ENCODE peak calls at places on chromosomes 12 and 14, in ten cellular contexts. One of them, this sample, is unnamed.

GRCh38 chr14:51094282-51094821 is 553 bp downstream of the TRIM9 start:
- DNase-seq in coronary artery: no peak
- DNase-seq in T47D: no peak
- DNase-seq in T-helper 1 cell: peak; percentile 12
- DNase-seq in upper lobe of right lung: peak; percentile 62
- DNase-seq in stimulated activated CD8-positive, alpha-beta memory T cell treated with anti-CD3 and anti-CD28 coated beads, Interleukin-2, amount 100 ng/mL, for 1 hour: no peak
- DNase-seq in brain microvascular endothelial cell: no peak
- DNase-seq in effector memory CD4-positive, alpha-beta T cell: no peak
- DNase-seq in mucosa of descending colon: peak; percentile 9
- DNase-seq in anterior cingulate cortex: peak; percentile 61
- DNase-seq in this sample: peak; percentile 28

GRCh38 chr12:71456316-71456715 is 16.7 kb downstream of the LGR5 start:
- DNase-seq in coronary artery: no peak
- DNase-seq in T47D: no peak
- DNase-seq in T-helper 1 cell: no peak
- DNase-seq in upper lobe of right lung: no peak
- DNase-seq in stimulated activated CD8-positive, alpha-beta memory T cell treated with anti-CD3 and anti-CD28 coated beads, Interleukin-2, amount 100 ng/mL, for 1 hour: no peak
- DNase-seq in brain microvascular endothelial cell: no peak
- DNase-seq in effector memory CD4-positive, alpha-beta T cell: no peak
- DNase-seq in mucosa of descending colon: no peak
- DNase-seq in anterior cingulate cortex: peak; percentile 42
- DNase-seq in this sample: no peak

GRCh38 chr14:92516966-92517350 is 3.4 kb downstream of the RIN3 start:
- DNase-seq in coronary artery: no peak
- DNase-seq in T47D: no peak
- DNase-seq in T-helper 1 cell: no peak
- DNase-seq in upper lobe of right lung: peak; percentile 20
- DNase-seq in stimulated activated CD8-positive, alpha-beta memory T cell treated with anti-CD3 and anti-CD28 coated beads, Interleukin-2, amount 100 ng/mL, for 1 hour: peak; percentile 39
- DNase-seq in brain microvascular endothelial cell: no peak
- DNase-seq in effector memory CD4-positive, alpha-beta T cell: no peak
- DNase-seq in mucosa of descending colon: no peak
- DNase-seq in anterior cingulate cortex: no peak
- DNase-seq in this sample: no peak

GRCh38 chr12:80195143-80195726 is 95.9 kb downstream of the OTOGL start:
- DNase-seq in coronary artery: no peak
- DNase-seq in T47D: peak; percentile 79
- DNase-seq in T-helper 1 cell: no peak
- DNase-seq in upper lobe of right lung: no peak
- DNase-seq in stimulated activated CD8-positive, alpha-beta memory T cell treated with anti-CD3 and anti-CD28 coated beads, Interleukin-2, amount 100 ng/mL, for 1 hour: no peak
- DNase-seq in brain microvascular endothelial cell: peak; percentile 69
- DNase-seq in effector memory CD4-positive, alpha-beta T cell: no peak
- DNase-seq in mucosa of descending colon: peak; percentile 24
- DNase-seq in anterior cingulate cortex: no peak
- DNase-seq in this sample: no peak

GRCh38 chr12:52604859-52605258 is 3.6 kb upstream of the KRT72 start:
- DNase-seq in coronary artery: peak; percentile 22
- DNase-seq in T47D: no peak
- DNase-seq in T-helper 1 cell: no peak
- DNase-seq in upper lobe of right lung: no peak
- DNase-seq in stimulated activated CD8-positive, alpha-beta memory T cell treated with anti-CD3 and anti-CD28 coated beads, Interleukin-2, amount 100 ng/mL, for 1 hour: no peak
- DNase-seq in brain microvascular endothelial cell: no peak
- DNase-seq in effector memory CD4-positive, alpha-beta T cell: no peak
- DNase-seq in mucosa of descending colon: no peak
- DNase-seq in anterior cingulate cortex: no peak
- DNase-seq in this sample: no peak

GRCh38 chr14:68522510-68523325 is 270.1 kb downstream of the ZFP36L1 start:
- DNase-seq in coronary artery: peak; percentile 70
- DNase-seq in T47D: no peak
- DNase-seq in T-helper 1 cell: no peak
- DNase-seq in upper lobe of right lung: no peak
- DNase-seq in stimulated activated CD8-positive, alpha-beta memory T cell treated with anti-CD3 and anti-CD28 coated beads, Interleukin-2, amount 100 ng/mL, for 1 hour: no peak
- DNase-seq in brain microvascular endothelial cell: peak; percentile 26
- DNase-seq in effector memory CD4-positive, alpha-beta T cell: no peak
- DNase-seq in mucosa of descending colon: no peak
- DNase-seq in anterior cingulate cortex: no peak
- DNase-seq in this sample: no peak

GRCh38 chr12:24795699-24796385 is 153.1 kb downstream of the BCAT1 start:
- DNase-seq in coronary artery: no peak
- DNase-seq in T47D: no peak
- DNase-seq in T-helper 1 cell: no peak
- DNase-seq in upper lobe of right lung: no peak
- DNase-seq in stimulated activated CD8-positive, alpha-beta memory T cell treated with anti-CD3 and anti-CD28 coated beads, Interleukin-2, amount 100 ng/mL, for 1 hour: no peak
- DNase-seq in brain microvascular endothelial cell: no peak
- DNase-seq in effector memory CD4-positive, alpha-beta T cell: no peak
- DNase-seq in mucosa of descending colon: no peak
- DNase-seq in anterior cingulate cortex: no peak
- DNase-seq in this sample: no peak

GRCh38 chr12:131052063-131052781 is 98.5 kb downstream of the ADGRD1 start:
- DNase-seq in coronary artery: no peak
- DNase-seq in T47D: no peak
- DNase-seq in T-helper 1 cell: no peak
- DNase-seq in upper lobe of right lung: no peak
- DNase-seq in stimulated activated CD8-positive, alpha-beta memory T cell treated with anti-CD3 and anti-CD28 coated beads, Interleukin-2, amount 100 ng/mL, for 1 hour: no peak
- DNase-seq in brain microvascular endothelial cell: no peak
- DNase-seq in effector memory CD4-positive, alpha-beta T cell: no peak
- DNase-seq in mucosa of descending colon: no peak
- DNase-seq in anterior cingulate cortex: no peak
- DNase-seq in this sample: no peak

GRCh38 chr14:50067723-50068495 is 48.5 kb downstream of the VCPKMT start:
- DNase-seq in coronary artery: no peak
- DNase-seq in T47D: peak; percentile 26
- DNase-seq in T-helper 1 cell: no peak
- DNase-seq in upper lobe of right lung: no peak
- DNase-seq in stimulated activated CD8-positive, alpha-beta memory T cell treated with anti-CD3 and anti-CD28 coated beads, Interleukin-2, amount 100 ng/mL, for 1 hour: no peak
- DNase-seq in brain microvascular endothelial cell: peak; percentile 82
- DNase-seq in effector memory CD4-positive, alpha-beta T cell: no peak
- DNase-seq in mucosa of descending colon: peak; percentile 50
- DNase-seq in anterior cingulate cortex: no peak
- DNase-seq in this sample: no peak

GRCh38 chr14:79568566-79568965 is 642.7 kb downstream of the DIO2 start:
- DNase-seq in coronary artery: no peak
- DNase-seq in T47D: no peak
- DNase-seq in T-helper 1 cell: no peak
- DNase-seq in upper lobe of right lung: no peak
- DNase-seq in stimulated activated CD8-positive, alpha-beta memory T cell treated with anti-CD3 and anti-CD28 coated beads, Interleukin-2, amount 100 ng/mL, for 1 hour: no peak
- DNase-seq in brain microvascular endothelial cell: no peak
- DNase-seq in effector memory CD4-positive, alpha-beta T cell: no peak
- DNase-seq in mucosa of descending colon: no peak
- DNase-seq in anterior cingulate cortex: no peak
- DNase-seq in this sample: no peak

GRCh38 chr12:27424631-27425230 is 21.8 kb upstream of the SMCO2 start:
- DNase-seq in coronary artery: no peak
- DNase-seq in T47D: peak; percentile 75
- DNase-seq in T-helper 1 cell: no peak
- DNase-seq in upper lobe of right lung: no peak
- DNase-seq in stimulated activated CD8-positive, alpha-beta memory T cell treated with anti-CD3 and anti-CD28 coated beads, Interleukin-2, amount 100 ng/mL, for 1 hour: no peak
- DNase-seq in brain microvascular endothelial cell: peak; percentile 47
- DNase-seq in effector memory CD4-positive, alpha-beta T cell: no peak
- DNase-seq in mucosa of descending colon: peak; percentile 21
- DNase-seq in anterior cingulate cortex: peak; percentile 1
- DNase-seq in this sample: no peak

GRCh38 chr12:130831246-130831645 is 7.8 kb downstream of the STX2 start:
- DNase-seq in coronary artery: no peak
- DNase-seq in T47D: no peak
- DNase-seq in T-helper 1 cell: no peak
- DNase-seq in upper lobe of right lung: no peak
- DNase-seq in stimulated activated CD8-positive, alpha-beta memory T cell treated with anti-CD3 and anti-CD28 coated beads, Interleukin-2, amount 100 ng/mL, for 1 hour: no peak
- DNase-seq in brain microvascular endothelial cell: no peak
- DNase-seq in effector memory CD4-positive, alpha-beta T cell: no peak
- DNase-seq in mucosa of descending colon: no peak
- DNase-seq in anterior cingulate cortex: no peak
- DNase-seq in this sample: no peak

GRCh38 chr14:98345186-98345585 is 926.8 kb downstream of the BCL11B start:
- DNase-seq in coronary artery: no peak
- DNase-seq in T47D: no peak
- DNase-seq in T-helper 1 cell: no peak
- DNase-seq in upper lobe of right lung: no peak
- DNase-seq in stimulated activated CD8-positive, alpha-beta memory T cell treated with anti-CD3 and anti-CD28 coated beads, Interleukin-2, amount 100 ng/mL, for 1 hour: no peak
- DNase-seq in brain microvascular endothelial cell: no peak
- DNase-seq in effector memory CD4-positive, alpha-beta T cell: no peak
- DNase-seq in mucosa of descending colon: no peak
- DNase-seq in anterior cingulate cortex: no peak
- DNase-seq in this sample: no peak

GRCh38 chr14:64891839-64892375 is 12.2 kb upstream of the SPTB start:
- DNase-seq in coronary artery: no peak
- DNase-seq in T47D: peak; percentile 85
- DNase-seq in T-helper 1 cell: peak; percentile 15
- DNase-seq in upper lobe of right lung: no peak
- DNase-seq in stimulated activated CD8-positive, alpha-beta memory T cell treated with anti-CD3 and anti-CD28 coated beads, Interleukin-2, amount 100 ng/mL, for 1 hour: no peak
- DNase-seq in brain microvascular endothelial cell: peak; percentile 68
- DNase-seq in effector memory CD4-positive, alpha-beta T cell: no peak
- DNase-seq in mucosa of descending colon: peak; percentile 67
- DNase-seq in anterior cingulate cortex: peak; percentile 24
- DNase-seq in this sample: no peak

GRCh38 chr14:96554315-96554910 is 52.2 kb downstream of the PAPOLA start:
- DNase-seq in coronary artery: no peak
- DNase-seq in T47D: no peak
- DNase-seq in T-helper 1 cell: no peak
- DNase-seq in upper lobe of right lung: no peak
- DNase-seq in stimulated activated CD8-positive, alpha-beta memory T cell treated with anti-CD3 and anti-CD28 coated beads, Interleukin-2, amount 100 ng/mL, for 1 hour: no peak
- DNase-seq in brain microvascular endothelial cell: no peak
- DNase-seq in effector memory CD4-positive, alpha-beta T cell: no peak
- DNase-seq in mucosa of descending colon: no peak
- DNase-seq in anterior cingulate cortex: no peak
- DNase-seq in this sample: no peak

GRCh38 chr14:102805454-102805891 is 28.2 kb downstream of the TRAF3 start:
- DNase-seq in coronary artery: no peak
- DNase-seq in T47D: no peak
- DNase-seq in T-helper 1 cell: no peak
- DNase-seq in upper lobe of right lung: no peak
- DNase-seq in stimulated activated CD8-positive, alpha-beta memory T cell treated with anti-CD3 and anti-CD28 coated beads, Interleukin-2, amount 100 ng/mL, for 1 hour: no peak
- DNase-seq in brain microvascular endothelial cell: peak; percentile 71
- DNase-seq in effector memory CD4-positive, alpha-beta T cell: peak; percentile 15
- DNase-seq in mucosa of descending colon: no peak
- DNase-seq in anterior cingulate cortex: no peak
- DNase-seq in this sample: no peak